ENCODE peak calls at places on chromosome 13, in nine cellular contexts. P is stomach, F is GM03348, J is globus pallidus, L is RWPE1, A is left cardiac atrium, N is OCI-LY7, O is GDM1, H is SIG-M5. U is an unnamed sample.

GRCh38 chr13:44309771-44310767 is 63.6 kb upstream of the SERP2 start:
- DNase-seq in H (no peak), L (no peak), N (no peak), J (peak), A (peak), O (no peak), P (peak), F (no peak), U (peak)

GRCh38 chr13:30565658-30566057 is 52.1 kb upstream of the USPL1 start:
- DNase-seq in N (no peak), O (no peak), J (no peak), F (no peak), P (no peak), L (no peak), H (no peak), A (no peak), U (no peak)

GRCh38 chr13:79966039-79966438 is 374.9 kb downstream of the SPRY2 start:
- DNase-seq in P (no peak), H (no peak), N (no peak), J (no peak), O (no peak), A (no peak), L (no peak), F (no peak), U (no peak)

GRCh38 chr13:102825921-102826706 is 19.7 kb upstream of the ERCC5 start:
- DNase-seq in L (peak), P (no peak), J (no peak), O (no peak), N (no peak), F (peak), A (no peak), H (no peak), U (no peak)

GRCh38 chr13:24389506-24389905 is 80.1 kb downstream of the C1QTNF9 start:
- DNase-seq in A (no peak), J (no peak), L (no peak), N (no peak), F (no peak), P (no peak), O (no peak), H (no peak), U (no peak)

GRCh38 chr13:113846639-113847318 is 17.1 kb downstream of the GAS6 start:
- DNase-seq in F (no peak), P (no peak), O (no peak), N (no peak), J (no peak), L (no peak), H (no peak), A (peak), U (no peak)

GRCh38 chr13:73158851-73159250 is 100.0 kb downstream of the KLF5 start:
- DNase-seq in O (no peak), F (no peak), A (no peak), J (no peak), N (no peak), H (no peak), L (no peak), P (no peak), U (no peak)

GRCh38 chr13:98524391-98524790 is 52.5 kb downstream of the STK24 start:
- DNase-seq in F (no peak), P (no peak), L (no peak), J (no peak), N (no peak), A (no peak), O (no peak), H (no peak), U (no peak)

GRCh38 chr13:76331948-76332712 is 554.1 kb downstream of the KCTD12 start:
- DNase-seq in J (no peak), A (no peak), H (no peak), O (peak), F (no peak), P (no peak), N (peak), L (no peak), U (no peak)

GRCh38 chr13:29707876-29708543 is 112.5 kb upstream of the SLC7A1 start:
- DNase-seq in N (peak), O (peak), P (peak), J (peak), H (no peak), F (peak), A (peak), L (peak), U (peak)

GRCh38 chr13:23087884-23088283 is 92.9 kb upstream of the SGCG start:
- DNase-seq in H (no peak), L (peak), N (peak), P (no peak), J (no peak), A (no peak), O (peak), F (no peak), U (no peak)

GRCh38 chr13:100234524-100235136 is 145.7 kb downstream of the PCCA start:
- DNase-seq in L (no peak), J (no peak), P (no peak), N (no peak), A (no peak), F (peak), H (no peak), O (no peak), U (no peak)

GRCh38 chr13:96033220-96034015 is 19.8 kb downstream of the UGGT2 start:
- DNase-seq in L (no peak), J (no peak), H (no peak), O (no peak), A (no peak), N (no peak), P (no peak), F (no peak), U (no peak)

GRCh38 chr13:81304121-81304659 is 963.3 kb upstream of the SPRY2 start:
- DNase-seq in A (no peak), H (no peak), L (no peak), F (no peak), N (no peak), O (no peak), J (no peak), P (no peak), U (no peak)

GRCh38 chr13:31214379-31214778 is 14.6 kb downstream of the B3GLCT start:
- DNase-seq in A (no peak), J (no peak), F (peak), P (no peak), L (no peak), O (no peak), H (no peak), N (no peak), U (no peak)

GRCh38 chr13:24253520-24254150 is 55.7 kb upstream of the C1QTNF9 start:
- DNase-seq in O (no peak), F (no peak), A (no peak), H (peak), N (no peak), P (no peak), J (no peak), L (no peak), U (no peak)

GRCh38 chr13:100506600-100507422 is 81.8 kb downstream of the GGACT start:
- DNase-seq in P (no peak), F (no peak), J (no peak), N (no peak), A (no peak), L (no peak), H (no peak), O (peak), U (no peak)

GRCh38 chr13:66469745-66470144 is 760.4 kb downstream of the PCDH9 start:
- DNase-seq in P (no peak), H (no peak), O (no peak), J (no peak), A (no peak), L (no peak), F (no peak), N (no peak), U (no peak)

GRCh38 chr13:98937911-98938381 is 39.9 kb downstream of the DOCK9 start:
- DNase-seq in H (no peak), N (no peak), O (no peak), J (no peak), P (no peak), L (no peak), F (no peak), A (no peak), U (no peak)

GRCh38 chr13:49210114-49210513 is 10.0 kb upstream of the MLNR start:
- DNase-seq in O (no peak), N (no peak), A (no peak), H (no peak), F (no peak), L (no peak), P (no peak), J (no peak), U (no peak)